ENCODE peak calls at places on chromosomes 5 and 9, in five cellular contexts. C, X, Y, I and U are unnamed samples.

GRCh38 chr9:130315446-130316226 is 50.1 kb downstream of the HMCN2 start:
- DNase-seq in C (no peak), X (no peak), Y (no peak), I (no peak), U (no peak)

GRCh38 chr5:141326088-141326854 is 4.0 kb upstream of the PCDHGA1 start:
- DNase-seq in C (peak), X (peak), Y (peak), I (no peak), U (no peak)

GRCh38 chr9:86648156-86648827 is 294.1 kb upstream of the TUT7 start:
- DNase-seq in C (no peak), X (no peak), Y (no peak), I (no peak), U (no peak)

GRCh38 chr5:14465086-14465485 is 116.5 kb upstream of the OTULINL start:
- DNase-seq in C (no peak), X (peak), Y (no peak), I (no peak), U (no peak)

GRCh38 chr5:148937239-148937638 is 110.8 kb downstream of the ADRB2 start:
- DNase-seq in C (no peak), X (no peak), Y (no peak), I (no peak), U (no peak)

GRCh38 chr9:13360188-13360587 is 80.7 kb upstream of the MPDZ start:
- DNase-seq in C (no peak), X (no peak), Y (no peak), I (no peak), U (no peak)

GRCh38 chr5:134503088-134503936 is 22.2 kb upstream of the JADE2 start:
- DNase-seq in C (no peak), X (peak), Y (no peak), I (peak), U (no peak)

GRCh38 chr5:173231381-173231766 is 3.6 kb downstream of the NKX2-5 start:
- DNase-seq in C (no peak), X (no peak), Y (no peak), I (no peak), U (no peak)

GRCh38 chr9:81116340-81117207 is 572.8 kb downstream of the TLE1 start:
- DNase-seq in C (no peak), X (no peak), Y (no peak), I (no peak), U (no peak)

GRCh38 chr5:61053937-61054336 is 108.3 kb downstream of the SMIM15 start:
- DNase-seq in C (no peak), X (peak), Y (no peak), I (no peak), U (no peak)

GRCh38 chr5:161295721-161296120 is 250.8 kb downstream of the GABRB2 start:
- DNase-seq in C (no peak), X (no peak), Y (no peak), I (no peak), U (no peak)

GRCh38 chr9:125470767-125471580 is 209.3 kb downstream of the GAPVD1 start:
- DNase-seq in C (no peak), X (no peak), Y (no peak), I (no peak), U (no peak)

GRCh38 chr5:36389245-36389644 is 87.5 kb upstream of the RANBP3L start:
- DNase-seq in C (no peak), X (peak), Y (no peak), I (no peak), U (no peak)

GRCh38 chr5:72145351-72145750 is 38.1 kb downstream of the MAP1B start:
- DNase-seq in C (no peak), X (peak), Y (no peak), I (no peak), U (no peak)

GRCh38 chr5:128264567-128264966 is 181.0 kb downstream of the SLC12A2 start:
- DNase-seq in C (no peak), X (no peak), Y (no peak), I (no peak), U (no peak)

GRCh38 chr5:149310947-149311675 is 34.2 kb upstream of the GRPEL2 start:
- DNase-seq in C (no peak), X (peak), Y (no peak), I (no peak), U (peak)

GRCh38 chr5:170986598-170986997 is 124.8 kb downstream of the RANBP17 start:
- DNase-seq in C (no peak), X (peak), Y (no peak), I (no peak), U (peak)

GRCh38 chr5:34587355-34588241 is 68.5 kb upstream of the RAI14 start:
- DNase-seq in C (no peak), X (peak), Y (no peak), I (peak), U (no peak)

GRCh38 chr5:14893351-14893750 is 21.8 kb upstream of the ANKH start:
- DNase-seq in C (no peak), X (no peak), Y (no peak), I (no peak), U (no peak)

GRCh38 chr9:130498298-130498917 is 53.6 kb downstream of the ASS1 start:
- DNase-seq in C (no peak), X (peak), Y (peak), I (no peak), U (no peak)

GRCh38 chr9:93128011-93128714 is 5.9 kb downstream of the NINJ1 start:
- DNase-seq in C (no peak), X (no peak), Y (no peak), I (no peak), U (no peak)

GRCh38 chr5:40367260-40367659 is 312.5 kb upstream of the PTGER4 start:
- DNase-seq in C (no peak), X (peak), Y (no peak), I (no peak), U (no peak)

GRCh38 chr9:112054916-112055315 is 120.2 kb downstream of the SUSD1 start:
- DNase-seq in C (no peak), X (no peak), Y (no peak), I (no peak), U (no peak)

GRCh38 chr5:150144211-150144801 is 11.3 kb downstream of the PDGFRB start:
- DNase-seq in C (no peak), X (peak), Y (no peak), I (no peak), U (no peak)

GRCh38 chr5:153974131-153974812 is 64.4 kb downstream of the FAM114A2 start:
- DNase-seq in C (no peak), X (peak), Y (peak), I (peak), U (peak)

GRCh38 chr5:179486596-179487051 is 63.7 kb upstream of the RUFY1 start:
- DNase-seq in C (no peak), X (no peak), Y (no peak), I (no peak), U (no peak)

GRCh38 chr9:95494416-95495371 is 22.1 kb downstream of the PTCH1 start:
- DNase-seq in C (no peak), X (no peak), Y (peak), I (no peak), U (no peak)

GRCh38 chr5:147483197-147483790 is 26.6 kb downstream of the DPYSL3 start:
- DNase-seq in C (no peak), X (peak), Y (no peak), I (no peak), U (no peak)

GRCh38 chr5:150345716-150346115 is 11.8 kb upstream of the TCOF1 start:
- DNase-seq in C (no peak), X (no peak), Y (no peak), I (no peak), U (no peak)

GRCh38 chr5:161660806-161661205 is 24.7 kb upstream of the GABRA6 start:
- DNase-seq in C (no peak), X (no peak), Y (no peak), I (no peak), U (no peak)

GRCh38 chr9:106883626-106884190 is 20.7 kb downstream of the ZNF462 start:
- DNase-seq in C (no peak), X (peak), Y (no peak), I (no peak), U (no peak)

GRCh38 chr9:135990468-135991429 is 29.6 kb upstream of the UBAC1 start:
- DNase-seq in C (peak), X (peak), Y (peak), I (no peak), U (no peak)